ENCODE peak calls at places on chromosomes 3 and 15, in nine cellular contexts. L, D, H, O, Y, I, T, G and B are unnamed samples.

GRCh38 chr3:46368569-46368968 is 2.2 kb upstream of the CCR5 start:
- DNase-seq in L (no peak), D (peak), H (peak), O (peak), Y (no peak), I (peak), T (peak), G (no peak), B (no peak)

GRCh38 chr3:37287776-37288175 is 113.4 kb upstream of the LRRFIP2 start:
- DNase-seq in L (no peak), D (no peak), H (peak), O (no peak), Y (no peak), I (no peak), T (no peak), G (no peak), B (no peak)

GRCh38 chr3:195012100-195012499 is 258.9 kb downstream of the XXYLT1 start:
- DNase-seq in L (no peak), D (no peak), H (no peak), O (no peak), Y (no peak), I (no peak), T (no peak), G (no peak), B (no peak)

GRCh38 chr15:70753101-70753829 is 10.1 kb downstream of the UACA start:
- DNase-seq in L (no peak), D (no peak), H (no peak), O (no peak), Y (no peak), I (no peak), T (no peak), G (no peak), B (no peak)

GRCh38 chr3:132180337-132180791 is 136.8 kb upstream of the ACP3 start:
- DNase-seq in L (peak), D (no peak), H (peak), O (no peak), Y (peak), I (no peak), T (no peak), G (peak), B (peak)

GRCh38 chr3:187961366-187961765 is 192.6 kb upstream of the LPP start:
- DNase-seq in L (no peak), D (no peak), H (no peak), O (no peak), Y (no peak), I (no peak), T (no peak), G (no peak), B (no peak)

GRCh38 chr3:57164606-57165573 is at the start of gene IL17RD:
- DNase-seq in L (no peak), D (peak), H (peak), O (peak), Y (peak), I (peak), T (peak), G (peak), B (peak)

GRCh38 chr15:77083381-77084160 is 12.7 kb upstream of the TSPAN3 start:
- DNase-seq in L (no peak), D (peak), H (no peak), O (peak), Y (peak), I (peak), T (peak), G (peak), B (peak)

GRCh38 chr3:129503387-129504010 is 24.9 kb upstream of the RHO start:
- DNase-seq in L (no peak), D (no peak), H (no peak), O (no peak), Y (no peak), I (no peak), T (peak), G (no peak), B (peak)

GRCh38 chr15:85755471-85755870 is 39.3 kb downstream of the KLHL25 start:
- DNase-seq in L (no peak), D (no peak), H (no peak), O (no peak), Y (no peak), I (no peak), T (no peak), G (no peak), B (no peak)

GRCh38 chr3:110419571-110419970 is 652.0 kb upstream of the NECTIN3 start:
- DNase-seq in L (no peak), D (no peak), H (peak), O (no peak), Y (no peak), I (no peak), T (no peak), G (no peak), B (no peak)

GRCh38 chr15:40845511-40846284 is 1.9 kb downstream of the SPINT1 start:
- DNase-seq in L (no peak), D (no peak), H (no peak), O (no peak), Y (no peak), I (peak), T (no peak), G (no peak), B (no peak)

GRCh38 chr15:66707310-66708160 is 5.5 kb downstream of the SMAD6 start:
- DNase-seq in L (no peak), D (no peak), H (peak), O (no peak), Y (peak), I (peak), T (no peak), G (peak), B (peak)

GRCh38 chr3:107911337-107912000 is 179.4 kb downstream of the CD47 start:
- DNase-seq in L (no peak), D (no peak), H (no peak), O (no peak), Y (no peak), I (no peak), T (no peak), G (no peak), B (no peak)

GRCh38 chr15:39172380-39173281 is 408.2 kb upstream of the THBS1 start:
- DNase-seq in L (no peak), D (no peak), H (peak), O (no peak), Y (peak), I (peak), T (peak), G (no peak), B (no peak)

GRCh38 chr15:37520026-37520425 is 414.4 kb upstream of the TMCO5A start:
- DNase-seq in L (no peak), D (no peak), H (no peak), O (no peak), Y (no peak), I (no peak), T (no peak), G (no peak), B (no peak)